ENCODE peak calls at places on chromosome 22, in eight cellular contexts. R, G, D, C, K, I, H and V are unnamed samples.

GRCh38 chr22:50676211-50676636 is 3.6 kb downstream of the SHANK3 start:
- DNase-seq in R (no peak), G (no peak), D (peak), C (no peak), K (no peak), I (no peak), H (no peak), V (no peak)

GRCh38 chr22:45876136-45877035 is 100.6 kb downstream of the WNT7B start:
- DNase-seq in R (no peak), G (no peak), D (peak), C (peak), K (no peak), I (no peak), H (no peak), V (no peak)

GRCh38 chr22:43670545-43670944 is 141.6 kb downstream of the EFCAB6 start:
- DNase-seq in R (no peak), G (no peak), D (no peak), C (no peak), K (no peak), I (no peak), H (no peak), V (peak)

GRCh38 chr22:24091551-24092420 is 80.7 kb downstream of the CABIN1 start:
- DNase-seq in R (no peak), G (peak), D (peak), C (no peak), K (no peak), I (no peak), H (no peak), V (no peak)

GRCh38 chr22:27329471-27329870 is 472.1 kb downstream of the MN1 start:
- DNase-seq in R (no peak), G (no peak), D (no peak), C (no peak), K (no peak), I (no peak), H (no peak), V (no peak)

GRCh38 chr22:40426671-40427070 is 56.3 kb downstream of the SGSM3 start:
- DNase-seq in R (no peak), G (no peak), D (peak), C (no peak), K (peak), I (peak), H (no peak), V (no peak)

GRCh38 chr22:46649176-46650077 is 29.2 kb downstream of the GRAMD4 start:
- DNase-seq in R (no peak), G (peak), D (no peak), C (no peak), K (peak), I (peak), H (no peak), V (no peak)

GRCh38 chr22:20965104-20965887 is 1.8 kb upstream of the AIFM3 start:
- DNase-seq in R (peak), G (no peak), D (no peak), C (no peak), K (no peak), I (no peak), H (no peak), V (no peak)

GRCh38 chr22:49814856-49815255 is 12.8 kb downstream of the BRD1 start:
- DNase-seq in R (no peak), G (no peak), D (no peak), C (no peak), K (no peak), I (no peak), H (no peak), V (no peak)

GRCh38 chr22:27022256-27022655 is 364.9 kb downstream of the MIAT start:
- DNase-seq in R (no peak), G (no peak), D (no peak), C (no peak), K (no peak), I (no peak), H (no peak), V (peak)

GRCh38 chr22:49535126-49535525 is 292.5 kb downstream of the BRD1 start:
- DNase-seq in R (no peak), G (no peak), D (peak), C (no peak), K (no peak), I (no peak), H (no peak), V (no peak)

GRCh38 chr22:25567305-25567704 is 2.8 kb downstream of the GRK3 start:
- DNase-seq in R (no peak), G (no peak), D (no peak), C (no peak), K (no peak), I (no peak), H (peak), V (no peak)

GRCh38 chr22:42060489-42060888 is 10.1 kb downstream of the NAGA start:
- DNase-seq in R (no peak), G (no peak), D (no peak), C (no peak), K (no peak), I (no peak), H (no peak), V (no peak)

GRCh38 chr22:46878549-46878948 is 116.1 kb downstream of the TBC1D22A start:
- DNase-seq in R (no peak), G (no peak), D (no peak), C (no peak), K (no peak), I (no peak), H (no peak), V (no peak)

GRCh38 chr22:50199836-50200332 is 927 bp upstream of the SELENOO start:
- DNase-seq in R (peak), G (no peak), D (no peak), C (no peak), K (no peak), I (no peak), H (no peak), V (no peak)

GRCh38 chr22:35212020-35212419 is 45.3 kb upstream of the HMGXB4 start:
- DNase-seq in R (no peak), G (no peak), D (no peak), C (no peak), K (no peak), I (no peak), H (peak), V (no peak)

GRCh38 chr22:50056214-50056972 is 1.7 kb downstream of the TTLL8 start:
- DNase-seq in R (no peak), G (no peak), D (no peak), C (no peak), K (no peak), I (no peak), H (no peak), V (no peak)

GRCh38 chr22:20551805-20552449 is 44.5 kb downstream of the MED15 start:
- DNase-seq in R (no peak), G (peak), D (peak), C (peak), K (peak), I (no peak), H (no peak), V (no peak)

GRCh38 chr22:19877626-19878339 is 23.1 kb upstream of the GNB1L start:
- DNase-seq in R (no peak), G (no peak), D (no peak), C (peak), K (no peak), I (peak), H (no peak), V (no peak)

GRCh38 chr22:49627217-49628181 is 200.2 kb downstream of the BRD1 start:
- DNase-seq in R (no peak), G (no peak), D (peak), C (no peak), K (no peak), I (no peak), H (no peak), V (no peak)